ENCODE peak calls at places on chromosomes 16 and 17, in seven cellular contexts. A is IMR-90, O is transverse colon, N is A549, F is cardiac muscle cell, T is gastrocnemius medialis, M is H9. E is an unnamed sample.

GRCh38 chr17:15431766-15432165 is 35.7 kb downstream of the CDRT4 start:
- DNase-seq in O (no peak), A (no peak), N (no peak), T (peak; percentile 70), M (no peak), F (no peak), E (no peak)

GRCh38 chr17:60522889-60523626 is 3.0 kb downstream of the APPBP2 start:
- DNase-seq in A (no peak), T (no peak), F (no peak), O (no peak), M (no peak), N (no peak), E (no peak)

GRCh38 chr16:66447491-66447890 is 20.4 kb downstream of the BEAN1 start:
- DNase-seq in A (no peak), M (no peak), T (no peak), N (no peak), O (no peak), F (no peak), E (no peak)

GRCh38 chr17:7632492-7632894 is 2.6 kb downstream of the SHBG start:
- DNase-seq in M (peak; percentile 82), F (peak; percentile 72), A (peak; percentile 54), N (peak; percentile 79), T (no peak), O (peak; percentile 40), E (peak; percentile 36)

GRCh38 chr16:29876186-29876577 is 13.2 kb upstream of the CDIPT start:
- DNase-seq in O (no peak), A (no peak), T (no peak), M (peak; percentile 89), N (no peak), F (no peak), E (no peak)

GRCh38 chr17:50096092-50096491 is 941 bp downstream of the PDK2 start:
- DNase-seq in O (no peak), A (no peak), F (no peak), N (no peak), T (no peak), M (no peak), E (no peak)

GRCh38 chr17:29682054-29682453 is 59.3 kb upstream of the CORO6 start:
- DNase-seq in N (no peak), M (no peak), T (no peak), F (no peak), O (no peak), A (no peak), E (no peak)

GRCh38 chr17:64622931-64623654 is 39.0 kb downstream of the SMURF2 start:
- DNase-seq in T (no peak), M (no peak), O (no peak), N (peak; percentile 68), F (peak; percentile 72), A (peak; percentile 91), E (peak; percentile 73)

GRCh38 chr16:83356266-83356665 is 451.5 kb upstream of the HSBP1 start:
- DNase-seq in T (no peak), A (peak; percentile 65), M (peak; percentile 35), O (no peak), F (peak; percentile 71), N (peak; percentile 47), E (peak; percentile 61)

GRCh38 chr16:57908409-57908987 is 62.4 kb downstream of the CNGB1 start:
- DNase-seq in T (no peak), N (no peak), M (peak; percentile 59), A (no peak), F (no peak), O (no peak), E (no peak)

GRCh38 chr17:10844667-10845387 is 6.9 kb upstream of the PIRT start:
- DNase-seq in T (peak; percentile 57), F (peak; percentile 77), M (peak; percentile 90), A (peak; percentile 53), N (peak; percentile 86), O (peak; percentile 92), E (peak; percentile 66)

GRCh38 chr16:2707368-2708289 is 12.4 kb downstream of the PRSS27 start:
- DNase-seq in T (no peak), M (no peak), N (no peak), A (no peak), F (no peak), O (no peak), E (no peak)

GRCh38 chr16:30484887-30485286 is 12.3 kb downstream of the ITGAL start:
- DNase-seq in N (no peak), A (no peak), T (no peak), M (no peak), F (no peak), O (no peak), E (no peak)

GRCh38 chr16:7313170-7313569 is 19.5 kb upstream of the RBFOX1 start:
- DNase-seq in M (no peak), O (no peak), F (no peak), N (no peak), A (no peak), T (no peak), E (no peak)

GRCh38 chr17:50977487-50978159 is 111.5 kb upstream of the TOB1 start:
- DNase-seq in O (no peak), T (no peak), N (no peak), F (no peak), A (no peak), M (no peak), E (no peak)

GRCh38 chr17:8956521-8956920 is 9.0 kb downstream of the PIK3R5 start:
- DNase-seq in A (no peak), M (no peak), F (no peak), T (no peak), O (no peak), N (no peak), E (no peak)

GRCh38 chr17:38341035-38341721 is 2.6 kb downstream of the GPR179 start:
- DNase-seq in O (peak; percentile 43), A (no peak), T (no peak), M (peak; percentile 79), N (no peak), F (peak; percentile 34), E (no peak)

GRCh38 chr16:67029249-67030096 is 524 bp downstream of the CBFB start:
- DNase-seq in O (peak; percentile 69), N (peak; percentile 36), A (peak; percentile 52), M (no peak), F (peak; percentile 68), T (peak; percentile 46), E (peak; percentile 54)

GRCh38 chr17:76405607-76405966 is 21.2 kb downstream of the SPHK1 start:
- DNase-seq in A (no peak), T (no peak), N (no peak), O (no peak), F (no peak), M (no peak), E (no peak)

GRCh38 chr16:58235663-58236062 is 37.8 kb upstream of the CSNK2A2 start:
- DNase-seq in A (no peak), O (no peak), F (no peak), M (no peak), T (no peak), N (no peak), E (no peak)

GRCh38 chr16:88302666-88303065 is 80.1 kb upstream of the ZNF469 start:
- DNase-seq in M (no peak), O (no peak), A (no peak), F (no peak), T (no peak), N (no peak), E (no peak)
- H3K4me1 ChIP-seq in M (no peaks in the 10 kb centered on the region), O (no peaks in the 10 kb centered on the region), A (peaks cover 53% of the 10 kb centered on the region), F (no peaks in the 10 kb centered on the region), T (peaks cover 8% of the 10 kb centered on the region), N (peaks cover 24% of the 10 kb centered on the region), E (peaks cover 45% of the 10 kb centered on the region)

GRCh38 chr17:2064147-2064489 is 9.2 kb downstream of the HIC1 start:
- DNase-seq in N (no peak), F (no peak), T (no peak), A (no peak), O (no peak), M (no peak), E (peak; percentile 35)

GRCh38 chr17:2064980-2065785 is 10.3 kb downstream of the HIC1 start:
- DNase-seq in F (peak; percentile 84), M (peak; percentile 94), O (peak; percentile 46), T (no peak), N (no peak), A (peak; percentile 68), E (peak; percentile 81)

GRCh38 chr17:2062571-2063183 is 7.8 kb downstream of the HIC1 start:
- DNase-seq in F (peak; percentile 57), N (no peak), A (peak; percentile 49), O (no peak), M (peak; percentile 66), T (no peak), E (peak; percentile 69)

GRCh38 chr17:2064511-2064910 is 9.6 kb downstream of the HIC1 start:
- DNase-seq in T (no peak), A (no peak), N (no peak), O (peak; percentile 36), F (peak; percentile 56), M (no peak), E (no peak)

GRCh38 chr17:2063306-2064146 is 8.6 kb downstream of the HIC1 start:
- DNase-seq in A (peak; percentile 72), T (no peak), M (no peak), F (peak; percentile 86), O (peak; percentile 39), N (no peak), E (peak; percentile 79)
- H3K4me1 ChIP-seq in A (peaks cover 76% of the 10 kb centered on the region), T (peaks cover 38% of the 10 kb centered on the region), M (peaks cover 5% of the 10 kb centered on the region), F (peaks cover 22% of the 10 kb centered on the region), O (peaks cover 33% of the 10 kb centered on the region), N (no peaks in the 10 kb centered on the region), E (peaks cover 88% of the 10 kb centered on the region)

DNA sequence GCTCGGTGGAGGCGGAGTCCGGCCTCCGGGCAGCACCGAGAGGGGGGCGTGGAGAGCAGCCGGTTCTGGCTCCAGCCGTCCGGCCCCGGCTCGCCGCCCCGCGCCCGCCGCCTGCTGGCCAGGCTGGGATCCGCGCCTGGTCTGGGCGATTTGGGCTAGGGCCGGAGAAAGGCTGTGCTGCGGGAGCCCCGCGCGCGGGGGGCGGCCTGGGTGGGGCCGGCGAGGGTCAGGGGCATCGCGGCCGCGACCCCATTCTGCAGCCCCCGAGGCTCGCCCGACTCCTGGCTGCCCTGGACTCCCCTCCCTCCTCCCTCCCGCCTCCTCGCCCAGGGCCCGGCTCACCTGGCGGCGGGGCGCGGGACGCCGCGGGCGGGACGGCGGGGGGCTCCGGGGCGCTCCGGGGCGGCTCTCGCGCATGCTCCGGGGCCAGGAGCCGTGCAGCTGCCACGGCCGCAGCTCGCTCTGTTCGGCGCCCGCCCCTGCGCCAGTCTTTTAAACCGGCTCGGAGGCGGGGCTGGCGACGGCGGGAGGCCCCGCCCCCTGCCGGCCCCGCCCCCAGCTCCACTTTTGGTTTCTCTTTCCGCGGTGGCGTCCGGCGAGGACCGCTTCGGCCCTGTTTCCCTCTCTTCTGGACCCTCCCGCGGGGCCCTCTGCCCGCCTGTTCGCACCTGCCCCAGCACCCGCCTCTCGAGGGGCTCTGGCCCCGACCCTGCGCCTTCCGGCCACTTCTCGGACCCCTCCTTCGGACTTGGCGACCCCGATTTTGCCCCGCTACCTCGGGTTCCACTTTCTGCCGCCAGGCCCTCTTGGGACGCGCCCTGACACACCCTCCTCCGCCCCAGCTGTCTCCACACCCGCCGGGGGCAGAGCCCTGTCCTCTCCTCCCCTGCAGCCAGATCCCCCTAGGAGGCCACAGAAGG is at the start of gene SOCS1:
- DNase-seq in N (peak; percentile 83), M (peak; percentile 86), A (peak; percentile 84), O (peak; percentile 88), F (peak; percentile 92), T (peak; percentile 72), E (peak; percentile 89)
- H3K4me1 ChIP-seq in N (peaks cover 5% of the 10 kb centered on the region), M (peaks cover 5% of the 10 kb centered on the region), A (peaks cover 21% of the 10 kb centered on the region), O (peaks cover 16% of the 10 kb centered on the region), F (no peaks in the 10 kb centered on the region), T (peaks cover 15% of the 10 kb centered on the region), E (peaks cover 24% of the 10 kb centered on the region)

DNA sequence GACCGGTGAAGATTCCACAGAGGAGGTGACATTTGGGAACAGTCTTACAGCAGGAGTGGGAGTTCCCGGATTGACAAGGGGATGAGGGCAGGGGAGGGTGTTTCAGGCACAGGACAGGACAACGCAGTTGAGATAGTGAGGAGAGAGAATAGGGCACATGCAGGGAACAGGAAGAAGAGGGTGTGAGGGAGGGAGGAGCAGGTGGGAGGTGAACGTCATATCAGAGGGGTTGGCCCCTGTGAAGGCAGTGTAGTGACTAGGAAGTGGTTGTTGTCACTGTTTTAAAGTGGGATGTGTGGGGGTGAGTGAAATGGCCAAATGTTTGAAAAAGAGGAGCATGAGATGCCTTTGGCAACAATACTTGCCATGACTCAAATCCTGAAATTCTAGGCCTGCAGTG is 12.2 kb downstream of the PRKCB start:
- DNase-seq in N (no peak), T (no peak), A (no peak), F (no peak), M (no peak), O (no peak), E (no peak)
- H3K4me1 ChIP-seq in N (no peaks in the 10 kb centered on the region), T (no peaks in the 10 kb centered on the region), A (no peaks in the 10 kb centered on the region), F (no peaks in the 10 kb centered on the region), M (no peaks in the 10 kb centered on the region), O (no peaks in the 10 kb centered on the region), E (no peaks in the 10 kb centered on the region)

E was measured in fibroblast of lung.